ENCODE peak calls at places on chromosomes 4 and X, in five cellular contexts. One of them, this sample, is unnamed.
A peak's percentile ranks its signal among the peaks of the same experiment; 100 is the strongest.

GRCh38 chr4:89447543-89447942 is 139.9 kb upstream of the GPRIN3 start:
- DNase-seq in adrenal gland: no peak
- DNase-seq in HFFc6: no peak
- DNase-seq in AG04449: no peak
- DNase-seq in ascending aorta: no peak
- DNase-seq in this sample: no peak

GRCh38 chr4:112312610-112313239 is 15.6 kb downstream of the ALPK1 start:
- DNase-seq in adrenal gland: no peak
- DNase-seq in HFFc6: no peak
- DNase-seq in AG04449: no peak
- DNase-seq in ascending aorta: no peak
- DNase-seq in this sample: no peak

GRCh38 chr4:6658204-6658585 is 17.7 kb downstream of the MRFAP1 start:
- DNase-seq in adrenal gland: no peak
- DNase-seq in HFFc6: no peak
- DNase-seq in AG04449: no peak
- DNase-seq in ascending aorta: no peak
- DNase-seq in this sample: no peak

GRCh38 chr4:183099537-183100297 is 660 bp downstream of the WWC2 start:
- DNase-seq in adrenal gland: peak; percentile 34
- DNase-seq in HFFc6: no peak
- DNase-seq in AG04449: no peak
- DNase-seq in ascending aorta: peak; percentile 68
- DNase-seq in this sample: peak; percentile 71

GRCh38 chr4:32454482-32454881 is 1734.3 kb downstream of the PCDH7 start:
- DNase-seq in adrenal gland: no peak
- DNase-seq in HFFc6: no peak
- DNase-seq in AG04449: no peak
- DNase-seq in ascending aorta: no peak
- DNase-seq in this sample: no peak

GRCh38 chr4:41957634-41958033 is 22.4 kb downstream of the TMEM33 start:
- DNase-seq in adrenal gland: no peak
- DNase-seq in HFFc6: no peak
- DNase-seq in AG04449: no peak
- DNase-seq in ascending aorta: no peak
- DNase-seq in this sample: no peak

GRCh38 chrX:9465380-9466114 is 689 bp downstream of the TBL1X start:
- DNase-seq in adrenal gland: peak; percentile 21
- DNase-seq in HFFc6: no peak
- DNase-seq in AG04449: no peak
- DNase-seq in ascending aorta: no peak
- DNase-seq in this sample: peak; percentile 13

GRCh38 chr4:132266374-132266773 is 882.7 kb upstream of the PCDH10 start:
- DNase-seq in adrenal gland: no peak
- DNase-seq in HFFc6: no peak
- DNase-seq in AG04449: no peak
- DNase-seq in ascending aorta: no peak
- DNase-seq in this sample: no peak

GRCh38 chrX:118974088-118974907 is at the start of gene LONRF3:
- DNase-seq in adrenal gland: peak; percentile 78
- DNase-seq in HFFc6: peak; percentile 3
- DNase-seq in AG04449: no peak
- DNase-seq in ascending aorta: peak; percentile 89
- DNase-seq in this sample: peak; percentile 46

GRCh38 chrX:72366178-72366577 is 60.5 kb upstream of the CITED1 start:
- DNase-seq in adrenal gland: no peak
- DNase-seq in HFFc6: no peak
- DNase-seq in AG04449: no peak
- DNase-seq in ascending aorta: no peak
- DNase-seq in this sample: no peak

GRCh38 chr4:95155759-95156451 is 392.9 kb downstream of the UNC5C start:
- DNase-seq in adrenal gland: no peak
- DNase-seq in HFFc6: no peak
- DNase-seq in AG04449: peak; percentile 7
- DNase-seq in ascending aorta: no peak
- DNase-seq in this sample: no peak

GRCh38 chr4:47478799-47479198 is 6.3 kb upstream of the ATP10D start:
- DNase-seq in adrenal gland: no peak
- DNase-seq in HFFc6: no peak
- DNase-seq in AG04449: no peak
- DNase-seq in ascending aorta: no peak
- DNase-seq in this sample: no peak

GRCh38 chr4:8652181-8653078 is 59.9 kb downstream of the CPZ start:
- DNase-seq in adrenal gland: no peak
- DNase-seq in HFFc6: no peak
- DNase-seq in AG04449: no peak
- DNase-seq in ascending aorta: peak; percentile 30
- DNase-seq in this sample: no peak

GRCh38 chr4:35252866-35253265 is 991.4 kb downstream of the ARAP2 start:
- DNase-seq in adrenal gland: no peak
- DNase-seq in HFFc6: no peak
- DNase-seq in AG04449: no peak
- DNase-seq in ascending aorta: no peak
- DNase-seq in this sample: no peak

GRCh38 chr4:6258741-6259140 is 10.9 kb upstream of the WFS1 start:
- DNase-seq in adrenal gland: no peak
- DNase-seq in HFFc6: no peak
- DNase-seq in AG04449: no peak
- DNase-seq in ascending aorta: no peak
- DNase-seq in this sample: no peak

GRCh38 chrX:3221643-3222042 is 124.8 kb downstream of the MXRA5 start:
- DNase-seq in adrenal gland: no peak
- DNase-seq in HFFc6: no peak
- DNase-seq in AG04449: no peak
- DNase-seq in ascending aorta: no peak
- DNase-seq in this sample: no peak

GRCh38 chr4:40281913-40282312 is 53.2 kb upstream of the CHRNA9 start:
- DNase-seq in adrenal gland: no peak
- DNase-seq in HFFc6: no peak
- DNase-seq in AG04449: no peak
- DNase-seq in ascending aorta: no peak
- DNase-seq in this sample: no peak

GRCh38 chrX:110421499-110422455 is 63.1 kb downstream of the RTL9 start:
- DNase-seq in adrenal gland: no peak
- DNase-seq in HFFc6: no peak
- DNase-seq in AG04449: no peak
- DNase-seq in ascending aorta: no peak
- DNase-seq in this sample: no peak

GRCh38 chr4:81198151-81198550 is 16.9 kb downstream of the PRKG2 start:
- DNase-seq in adrenal gland: no peak
- DNase-seq in HFFc6: no peak
- DNase-seq in AG04449: no peak
- DNase-seq in ascending aorta: no peak
- DNase-seq in this sample: no peak

GRCh38 chrX:10401239-10401638 is 219.1 kb downstream of the MID1 start:
- DNase-seq in adrenal gland: no peak
- DNase-seq in HFFc6: no peak
- DNase-seq in AG04449: no peak
- DNase-seq in ascending aorta: no peak
- DNase-seq in this sample: no peak

GRCh38 chr4:113300384-113301011 is 251.0 kb downstream of the ANK2 start:
- DNase-seq in adrenal gland: peak; percentile 17
- DNase-seq in HFFc6: peak; percentile 33
- DNase-seq in AG04449: no peak
- DNase-seq in ascending aorta: no peak
- DNase-seq in this sample: no peak

GRCh38 chrX:22314211-22314610 is 41.5 kb downstream of the CBLL2 start:
- DNase-seq in adrenal gland: no peak
- DNase-seq in HFFc6: no peak
- DNase-seq in AG04449: no peak
- DNase-seq in ascending aorta: no peak
- DNase-seq in this sample: no peak

GRCh38 chrX:2692221-2693122 is 1.4 kb downstream of the CD99 start:
- DNase-seq in adrenal gland: no peak
- DNase-seq in HFFc6: no peak
- DNase-seq in AG04449: no peak
- DNase-seq in ascending aorta: peak; percentile 79
- DNase-seq in this sample: no peak

DNA sequence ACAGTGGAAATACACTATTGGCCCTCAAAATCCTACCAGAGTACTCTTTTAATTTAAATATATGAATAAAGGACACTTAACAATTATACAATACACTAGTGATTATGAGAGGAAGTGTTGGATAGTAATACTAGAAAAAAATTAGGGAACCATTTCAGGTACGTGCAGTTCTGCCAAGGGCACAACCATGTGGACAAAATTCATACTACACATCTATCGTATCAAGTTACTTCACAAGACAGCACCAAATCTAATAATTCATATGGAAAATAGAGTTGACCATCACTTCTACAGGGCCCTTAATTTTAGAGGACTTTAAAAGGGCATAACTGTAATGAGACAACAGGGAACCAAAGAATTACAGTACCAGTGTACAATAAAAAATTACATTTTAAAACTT is 69.2 kb upstream of the ZCCHC13 start:
- DNase-seq in adrenal gland: no peak
- DNase-seq in HFFc6: no peak
- DNase-seq in AG04449: no peak
- DNase-seq in ascending aorta: no peak
- DNase-seq in this sample: no peak
- TF ChIP-seq CTCF in adrenal gland: no peak
- TF ChIP-seq CTCF in HFFc6: peak; percentile 26
- TF ChIP-seq CTCF in AG04449: no peak
- TF ChIP-seq CTCF in ascending aorta: no peak
- TF ChIP-seq CTCF in this sample: no peak

GRCh38 chr4:87005369-87005689 is 70.5 kb downstream of the AFF1 start:
- DNase-seq in adrenal gland: no peak
- DNase-seq in HFFc6: no peak
- DNase-seq in AG04449: no peak
- DNase-seq in ascending aorta: peak; percentile 7
- DNase-seq in this sample: no peak

GRCh38 chr4:87009095-87009648 is 74.4 kb downstream of the AFF1 start:
- DNase-seq in adrenal gland: no peak
- DNase-seq in HFFc6: no peak
- DNase-seq in AG04449: no peak
- DNase-seq in ascending aorta: no peak
- DNase-seq in this sample: no peak

GRCh38 chr4:87006531-87007344 is 71.9 kb downstream of the AFF1 start:
- DNase-seq in adrenal gland: peak; percentile 93
- DNase-seq in HFFc6: peak; percentile 88
- DNase-seq in AG04449: peak; percentile 58
- DNase-seq in ascending aorta: peak; percentile 95
- DNase-seq in this sample: peak; percentile 94

GRCh38 chr4:87005690-87006461 is 71.1 kb downstream of the AFF1 start:
- DNase-seq in adrenal gland: no peak
- DNase-seq in HFFc6: no peak
- DNase-seq in AG04449: no peak
- DNase-seq in ascending aorta: peak; percentile 59
- DNase-seq in this sample: no peak

DNA sequence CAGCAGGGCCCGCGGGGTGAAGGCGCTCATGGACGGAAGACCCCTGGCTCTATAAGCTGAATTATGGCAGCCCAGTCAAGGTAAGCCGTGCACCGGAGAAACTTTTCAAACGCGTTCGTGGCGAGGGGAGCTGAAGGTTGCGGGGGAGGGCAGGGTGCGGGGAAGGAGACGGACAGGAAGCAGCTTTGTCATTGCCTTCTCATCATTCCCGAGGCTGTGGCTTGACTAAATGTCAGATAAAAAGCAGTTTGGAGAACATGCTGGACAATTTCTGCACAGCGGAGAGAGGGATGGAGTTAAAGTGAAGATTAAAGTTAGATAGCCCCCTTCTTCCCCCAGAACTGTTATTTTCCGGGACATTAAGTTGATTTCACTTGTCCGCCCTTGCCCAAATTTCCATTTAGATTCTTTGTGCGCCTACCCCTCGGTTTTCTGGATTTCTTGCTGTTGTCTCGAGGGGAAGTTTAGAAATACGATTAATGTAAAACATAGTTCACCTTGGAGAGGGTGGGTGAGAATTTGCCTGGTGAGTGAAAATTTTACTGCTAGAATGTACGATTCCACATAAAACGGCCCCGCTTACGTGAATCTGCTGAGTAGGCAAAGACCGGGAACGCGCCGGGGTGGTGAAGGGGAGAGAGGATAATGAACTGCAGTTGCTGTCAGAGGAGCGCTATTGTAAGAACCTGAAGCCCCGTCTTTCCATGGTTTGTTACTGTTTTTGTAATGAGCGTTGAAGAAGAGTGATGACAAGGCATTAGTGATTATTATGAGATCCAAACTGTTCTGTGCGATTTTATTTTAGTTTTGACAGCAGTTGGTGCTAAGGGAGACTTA is 72.8 kb downstream of the AFF1 start:
- DNase-seq in adrenal gland: peak; percentile 75
- DNase-seq in HFFc6: peak; percentile 29
- DNase-seq in AG04449: no peak
- DNase-seq in ascending aorta: no peak
- DNase-seq in this sample: peak; percentile 69
- TF ChIP-seq CTCF in adrenal gland: no peak
- TF ChIP-seq CTCF in HFFc6: no peak
- TF ChIP-seq CTCF in AG04449: no peak
- TF ChIP-seq CTCF in ascending aorta: no peak
- TF ChIP-seq CTCF in this sample: no peak

GRCh38 chr4:118798658-118799057 is 37.3 kb downstream of the SEC24D start:
- DNase-seq in adrenal gland: no peak
- DNase-seq in HFFc6: no peak
- DNase-seq in AG04449: no peak
- DNase-seq in ascending aorta: no peak
- DNase-seq in this sample: no peak
- TF ChIP-seq CTCF in adrenal gland: no peak
- TF ChIP-seq CTCF in HFFc6: peak; percentile 47
- TF ChIP-seq CTCF in AG04449: no peak
- TF ChIP-seq CTCF in ascending aorta: no peak
- TF ChIP-seq CTCF in this sample: peak; percentile 60

DNA sequence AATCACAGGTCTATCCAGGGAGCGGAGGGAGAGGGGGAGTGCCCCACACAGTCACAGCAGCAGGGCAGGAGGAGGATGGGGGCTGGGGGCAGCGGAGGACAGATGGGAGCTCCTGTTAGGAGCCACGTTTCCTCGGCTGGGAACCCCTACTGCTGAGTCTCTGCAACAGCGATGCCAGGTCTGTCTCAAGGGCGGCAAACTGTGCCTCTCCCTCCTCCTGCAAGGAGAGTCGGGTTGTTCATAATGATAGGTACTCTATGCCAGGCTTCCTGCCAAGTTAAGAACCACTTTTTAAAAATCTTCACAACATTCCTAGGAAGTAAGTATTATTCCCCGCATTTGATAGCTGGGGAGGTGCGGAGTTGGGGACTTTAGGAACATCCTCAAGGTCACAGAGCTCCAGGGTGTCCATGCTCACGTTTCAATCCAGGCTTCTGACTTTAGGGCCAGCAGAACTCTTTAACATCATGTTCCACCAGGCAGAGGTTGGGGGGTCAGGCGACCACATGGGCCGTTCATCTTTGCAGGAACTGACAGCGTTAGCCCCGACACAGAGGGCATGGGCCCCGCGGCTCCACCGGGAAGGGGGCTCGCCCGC is 98.3 kb upstream of the MAML3 start:
- DNase-seq in adrenal gland: peak; percentile 54
- DNase-seq in HFFc6: no peak
- DNase-seq in AG04449: no peak
- DNase-seq in ascending aorta: peak; percentile 65
- DNase-seq in this sample: peak; percentile 46
- TF ChIP-seq CTCF in adrenal gland: no peak
- TF ChIP-seq CTCF in HFFc6: no peak
- TF ChIP-seq CTCF in AG04449: no peak
- TF ChIP-seq CTCF in ascending aorta: peak; percentile 14
- TF ChIP-seq CTCF in this sample: no peak

This sample was measured in glutamatergic neuron.